ENCODE peak calls at places on chromosome 1, in eight cellular contexts. R is ovary, Z is A549, U is transverse colon, X is upper lobe of left lung, P is stomach, N is suprapubic skin, B is tibial nerve. L is an unnamed sample.

GRCh38 chr1:194024659-194025058 is 838.2 kb upstream of the B3GALT2 start:
- DNase-seq in B (no peak), U (no peak), R (no peak), N (no peak), X (no peak), Z (no peak), P (no peak), L (no peak)

GRCh38 chr1:188425687-188426086 is 1596.9 kb downstream of the PLA2G4A start:
- DNase-seq in Z (no peak), P (no peak), N (no peak), X (no peak), B (no peak), R (no peak), U (no peak), L (no peak)

GRCh38 chr1:36083635-36084501 is at the start of gene TEKT2:
- DNase-seq in U (peak; percentile 31), N (peak; percentile 79), X (no peak), Z (no peak), P (no peak), B (no peak), R (peak; percentile 78), L (peak; percentile 69)

GRCh38 chr1:193103759-193104495 is 1.3 kb downstream of the GLRX2 start:
- DNase-seq in X (no peak), Z (no peak), N (no peak), P (no peak), U (no peak), B (no peak), R (no peak), L (no peak)

GRCh38 chr1:235892080-235892670 is 25.5 kb upstream of the LYST start:
- DNase-seq in R (no peak), X (no peak), P (no peak), U (no peak), N (no peak), B (no peak), Z (no peak), L (no peak)

GRCh38 chr1:96361961-96362360 is 359.6 kb upstream of the PTBP2 start:
- DNase-seq in Z (no peak), P (no peak), B (no peak), N (no peak), X (no peak), U (no peak), R (no peak), L (no peak)

GRCh38 chr1:208119225-208119606 is 125.0 kb downstream of the PLXNA2 start:
- DNase-seq in U (no peak), B (no peak), N (no peak), Z (no peak), X (no peak), P (no peak), R (no peak), L (no peak)

GRCh38 chr1:243946946-243947345 is 96.9 kb upstream of the AKT3 start:
- DNase-seq in P (no peak), Z (peak; percentile 45), R (no peak), X (no peak), N (no peak), U (no peak), B (no peak), L (no peak)

GRCh38 chr1:227374846-227375245 is 56.6 kb upstream of the CDC42BPA start:
- DNase-seq in P (no peak), B (no peak), N (no peak), U (no peak), R (no peak), Z (no peak), X (no peak), L (no peak)

GRCh38 chr1:108000620-108001105 is 35.7 kb upstream of the VAV3 start:
- DNase-seq in X (no peak), U (no peak), B (peak; percentile 17), N (no peak), Z (peak; percentile 1), R (no peak), P (peak; percentile 64), L (peak; percentile 63)

GRCh38 chr1:205977348-205978014 is 25.7 kb downstream of the RAB7B start:
- DNase-seq in N (no peak), Z (peak; percentile 81), B (no peak), X (peak; percentile 71), R (peak; percentile 80), P (peak; percentile 71), U (peak; percentile 68), L (peak; percentile 76)

GRCh38 chr1:167266965-167267364 is 46.3 kb downstream of the POU2F1 start:
- DNase-seq in N (no peak), P (no peak), B (no peak), U (no peak), R (no peak), Z (no peak), X (no peak), L (no peak)

DNA sequence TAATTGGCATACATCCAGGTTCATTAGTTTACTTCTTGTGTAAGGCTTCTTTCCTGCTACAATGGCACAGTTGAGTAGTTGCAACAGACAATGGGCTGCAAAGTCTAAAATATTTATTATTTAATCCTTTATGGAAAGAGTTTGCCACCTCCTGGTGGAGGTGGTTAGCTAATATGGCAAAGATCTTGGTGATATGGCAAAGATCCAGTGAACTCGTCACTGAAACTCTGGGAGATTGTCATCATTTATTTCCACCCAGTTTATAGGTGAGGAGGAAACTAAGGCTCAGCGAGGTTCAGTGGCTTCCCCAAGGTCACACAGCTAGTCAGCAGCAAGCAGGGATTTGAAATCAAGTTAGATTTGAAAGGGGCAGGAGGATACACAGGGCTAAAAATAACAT is 16.1 kb upstream of the IFFO2 start:
- DNase-seq in X (no peak), P (no peak), B (no peak), N (no peak), R (no peak), U (no peak), Z (peak; percentile 39), L (peak; percentile 55)
- TF ChIP-seq CTCF in X (peak; percentile 45), P (peak; percentile 35), B (peak; percentile 18), N (no peak), R (no peak), U (peak; percentile 36), Z (peak; percentile 21), L (peak; percentile 49)

DNA sequence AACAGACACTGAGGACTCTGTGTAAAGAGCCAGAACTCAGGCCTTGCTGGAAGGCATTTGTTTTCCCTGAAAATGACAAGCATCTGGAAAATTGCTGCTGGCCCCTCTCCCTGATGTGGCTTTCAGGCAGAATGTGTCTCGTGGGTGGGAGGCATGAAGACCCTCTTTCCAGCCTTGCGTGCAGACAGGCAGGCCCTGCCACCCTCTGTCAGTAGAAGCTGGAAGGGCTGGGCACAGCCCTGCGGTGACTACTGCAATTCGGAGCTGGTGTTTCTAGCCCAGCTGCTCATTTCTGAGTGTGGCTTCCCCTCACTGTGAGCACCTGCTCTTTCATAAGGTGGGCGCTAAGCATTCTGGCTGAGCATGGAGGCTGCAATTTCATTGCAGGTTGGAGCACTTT is 349.9 kb downstream of the PTPRU start:
- DNase-seq in R (no peak), U (no peak), P (no peak), Z (no peak), X (no peak), B (no peak), N (no peak), L (no peak)
- TF ChIP-seq EP300 in R (no peak), U (no peak), P (no peak), Z (no peak), X (no peak), B (no peak), N (no peak), L (no peak)

GRCh38 chr1:64748222-64748621 is 3.3 kb downstream of the RAVER2 start:
- DNase-seq in R (no peak), X (no peak), B (no peak), N (no peak), P (no peak), Z (no peak), U (no peak), L (no peak)

GRCh38 chr1:64744492-64745180 is at the start of gene RAVER2:
- DNase-seq in U (peak; percentile 86), Z (peak; percentile 71), R (peak; percentile 85), N (peak; percentile 83), B (no peak), X (peak; percentile 80), P (peak; percentile 79), L (peak; percentile 87)

GRCh38 chr1:64743954-64744491 is 852 bp upstream of the RAVER2 start:
- DNase-seq in R (no peak), N (no peak), B (no peak), P (no peak), U (no peak), Z (no peak), X (no peak), L (no peak)

GRCh38 chr1:64745986-64746940 is 1.4 kb downstream of the RAVER2 start:
- DNase-seq in R (no peak), N (no peak), Z (no peak), U (peak; percentile 12), P (no peak), X (no peak), B (no peak), L (no peak)

GRCh38 chr1:64745181-64745985 is 508 bp downstream of the RAVER2 start:
- DNase-seq in R (peak; percentile 38), Z (peak; percentile 37), X (peak; percentile 41), N (no peak), P (peak; percentile 35), B (no peak), U (peak; percentile 53), L (peak; percentile 73)
- TF ChIP-seq CTCF in R (no peak), Z (no peak), X (no peak), N (no peak), P (no peak), B (no peak), U (no peak), L (no peak)

GRCh38 chr1:153344718-153345025 is 4.0 kb downstream of the PGLYRP4 start:
- DNase-seq in R (no peak), X (peak; percentile 75), N (peak; percentile 32), B (no peak), Z (no peak), U (no peak), P (no peak), L (no peak)

GRCh38 chr1:153343811-153344717 is 4.6 kb downstream of the PGLYRP4 start:
- DNase-seq in P (no peak), R (no peak), N (peak; percentile 37), Z (no peak), U (no peak), B (no peak), X (no peak), L (no peak)

GRCh38 chr1:153347856-153348255 is 785 bp downstream of the PGLYRP4 start:
- DNase-seq in X (no peak), P (no peak), R (no peak), B (no peak), N (peak; percentile 41), Z (no peak), U (no peak), L (no peak)

GRCh38 chr1:153345187-153346066 is 3.2 kb downstream of the PGLYRP4 start:
- DNase-seq in R (no peak), Z (no peak), X (no peak), U (no peak), N (peak; percentile 58), P (no peak), B (no peak), L (no peak)

DNA sequence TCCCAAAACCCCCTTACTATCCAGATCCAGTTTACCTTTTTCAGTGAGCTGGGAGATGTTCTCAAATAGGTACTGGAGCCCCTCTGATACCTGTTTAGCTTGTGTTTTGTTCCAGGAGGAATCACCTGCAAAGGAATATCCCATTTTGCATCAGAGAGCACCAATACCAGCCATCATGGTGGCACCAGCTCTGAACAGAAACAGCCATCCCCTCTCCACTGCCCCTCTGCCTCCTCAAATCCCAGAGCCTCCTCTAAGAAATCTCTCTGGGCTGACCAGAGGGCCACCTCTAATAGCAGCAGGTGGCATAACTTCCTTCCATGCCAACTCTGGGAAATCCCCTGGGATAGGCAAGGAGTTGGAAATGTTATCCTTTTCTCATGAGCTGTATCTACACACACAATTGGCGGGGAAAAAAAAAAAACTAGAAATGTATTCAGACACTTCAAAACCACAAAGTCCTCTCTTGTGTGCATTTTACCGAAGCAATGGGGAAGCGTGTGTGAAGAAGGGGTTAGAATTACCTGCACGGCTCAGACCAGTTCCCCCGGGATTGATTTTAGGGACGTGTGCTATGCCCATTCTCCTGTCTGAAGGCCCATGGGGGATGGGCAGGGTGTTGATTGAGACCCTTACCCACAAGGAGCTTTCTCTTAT is 2.4 kb downstream of the PGLYRP4 start:
- DNase-seq in N (no peak), Z (no peak), B (no peak), R (no peak), U (no peak), P (no peak), X (no peak), L (no peak)
- TF ChIP-seq EP300 in N (no peak), Z (no peak), B (no peak), R (no peak), U (no peak), P (no peak), X (no peak), L (no peak)